ENCODE peak calls at places on chromosomes 4 and X, in seven cellular contexts. W is tibial nerve, H is ovary, F is Peyer's patch, V is K562, Y is heart left ventricle, P is endothelial cell of umbilical vein. I is an unnamed sample.
A peak's percentile ranks its signal among the peaks of the same experiment; 100 is the strongest.

GRCh38 chrX:136572030-136572429 is 40.0 kb downstream of the VGLL1 start:
- DNase-seq in W (no peak), H (no peak), F (no peak), V (no peak), Y (no peak), P (no peak), I (no peak)

GRCh38 chr4:14168919-14169318 is 541.4 kb upstream of the BOD1L1 start:
- DNase-seq in W (peak; percentile 49), H (no peak), F (peak; percentile 68), V (no peak), Y (peak; percentile 52), P (peak; percentile 93), I (peak; percentile 79)

GRCh38 chrX:97374266-97374665 is 490.6 kb downstream of the RPA4 start:
- DNase-seq in W (no peak), H (no peak), F (no peak), V (no peak), Y (no peak), P (no peak), I (no peak)

GRCh38 chr4:185787926-185788679 is 23.9 kb downstream of the SORBS2 start:
- DNase-seq in W (no peak), H (no peak), F (no peak), V (no peak), Y (no peak), P (no peak), I (no peak)

GRCh38 chr4:84091266-84091665 is 407.8 kb downstream of the NKX6-1 start:
- DNase-seq in W (no peak), H (no peak), F (no peak), V (no peak), Y (no peak), P (no peak), I (no peak)

GRCh38 chrX:81957900-81958545 is 756.1 kb downstream of the SH3BGRL start:
- DNase-seq in W (no peak), H (no peak), F (no peak), V (peak; percentile 5), Y (no peak), P (no peak), I (no peak)

GRCh38 chrX:46262299-46262698 is 282.9 kb downstream of the ZNF674 start:
- DNase-seq in W (no peak), H (no peak), F (no peak), V (no peak), Y (no peak), P (no peak), I (no peak)

GRCh38 chrX:129654652-129655546 is at the start of gene APLN:
- DNase-seq in W (peak; percentile 15), H (peak; percentile 63), F (peak; percentile 46), V (peak; percentile 37), Y (peak; percentile 61), P (peak; percentile 55), I (no peak)

GRCh38 chr4:6043843-6044242 is 25.6 kb upstream of the C4orf50 start:
- DNase-seq in W (no peak), H (no peak), F (no peak), V (no peak), Y (no peak), P (no peak), I (no peak)

GRCh38 chr4:117334451-117335188 is 249.2 kb upstream of the TRAM1L1 start:
- DNase-seq in W (no peak), H (no peak), F (no peak), V (no peak), Y (no peak), P (no peak), I (no peak)

GRCh38 chrX:115894087-115894486 is 276.5 kb upstream of the AGTR2 start:
- DNase-seq in W (no peak), H (peak; percentile 28), F (no peak), V (peak; percentile 45), Y (no peak), P (no peak), I (peak; percentile 43)

GRCh38 chrX:119870626-119871131 is 854 bp downstream of the RNF113A start:
- DNase-seq in W (no peak), H (no peak), F (peak; percentile 67), V (peak; percentile 52), Y (no peak), P (peak; percentile 44), I (no peak)

GRCh38 chr4:22932326-22932725 is 239.6 kb downstream of the GBA3 start:
- DNase-seq in W (no peak), H (no peak), F (no peak), V (no peak), Y (no peak), P (no peak), I (no peak)

GRCh38 chr4:56844817-56845580 is 23.5 kb upstream of the SPINK2 start:
- DNase-seq in W (no peak), H (no peak), F (no peak), V (no peak), Y (no peak), P (no peak), I (no peak)

GRCh38 chrX:13119386-13119785 is 75.0 kb upstream of the FAM9C start:
- DNase-seq in W (no peak), H (no peak), F (no peak), V (no peak), Y (no peak), P (peak; percentile 30), I (no peak)

GRCh38 chrX:46636223-46636622 is 62.7 kb downstream of the CHST7 start:
- DNase-seq in W (no peak), H (no peak), F (no peak), V (no peak), Y (no peak), P (no peak), I (no peak)

GRCh38 chr4:118761387-118762016 is 74.4 kb downstream of the SEC24D start:
- DNase-seq in W (no peak), H (no peak), F (no peak), V (no peak), Y (no peak), P (peak; percentile 52), I (no peak)

GRCh38 chr4:118760493-118760892 is 75.3 kb downstream of the METTL14 start:
- DNase-seq in W (no peak), H (no peak), F (no peak), V (no peak), Y (no peak), P (no peak), I (no peak)

GRCh38 chr4:118765399-118765798 is 70.5 kb downstream of the SEC24D start:
- DNase-seq in W (peak; percentile 35), H (no peak), F (no peak), V (peak; percentile 77), Y (no peak), P (peak; percentile 92), I (peak; percentile 44)

GRCh38 chr4:118762146-118762545 is 73.8 kb downstream of the SEC24D start:
- DNase-seq in W (no peak), H (no peak), F (no peak), V (no peak), Y (no peak), P (no peak), I (no peak)

GRCh38 chr4:118762753-118763477 is 73.0 kb downstream of the SEC24D start:
- DNase-seq in W (no peak), H (no peak), F (no peak), V (no peak), Y (no peak), P (no peak), I (no peak)
- H3K27ac ChIP-seq in W (peak overlapping the region; percentile 71), H (peak overlapping the region; percentile 63), F (peak overlapping the region; percentile 59), V (no peak overlapping the region), Y (peak overlapping the region; percentile 87), P (no peak overlapping the region), I (no peak overlapping the region)

GRCh38 chr4:154709550-154709949 is 34.2 kb upstream of the LRAT start:
- DNase-seq in W (no peak), H (no peak), F (no peak), V (no peak), Y (no peak), P (no peak), I (no peak)
- TF ChIP-seq POLR2A in W (no peak), H (no peak), F (no peak), V (no peak), Y (no peak), P (no peak), I (no peak)

GRCh38 chr4:152009046-152009445 is 248.2 kb upstream of the GATB start:
- DNase-seq in W (no peak), H (no peak), F (no peak), V (no peak), Y (no peak), P (no peak), I (no peak)

GRCh38 chr4:152010680-152011079 is 249.9 kb upstream of the GATB start:
- DNase-seq in W (no peak), H (no peak), F (no peak), V (no peak), Y (no peak), P (no peak), I (no peak)

GRCh38 chr4:152000518-152000917 is 239.7 kb upstream of the GATB start:
- DNase-seq in W (no peak), H (no peak), F (no peak), V (no peak), Y (no peak), P (no peak), I (no peak)

GRCh38 chr4:152007108-152007507 is 246.3 kb upstream of the GATB start:
- DNase-seq in W (no peak), H (no peak), F (no peak), V (no peak), Y (no peak), P (no peak), I (no peak)

DNA sequence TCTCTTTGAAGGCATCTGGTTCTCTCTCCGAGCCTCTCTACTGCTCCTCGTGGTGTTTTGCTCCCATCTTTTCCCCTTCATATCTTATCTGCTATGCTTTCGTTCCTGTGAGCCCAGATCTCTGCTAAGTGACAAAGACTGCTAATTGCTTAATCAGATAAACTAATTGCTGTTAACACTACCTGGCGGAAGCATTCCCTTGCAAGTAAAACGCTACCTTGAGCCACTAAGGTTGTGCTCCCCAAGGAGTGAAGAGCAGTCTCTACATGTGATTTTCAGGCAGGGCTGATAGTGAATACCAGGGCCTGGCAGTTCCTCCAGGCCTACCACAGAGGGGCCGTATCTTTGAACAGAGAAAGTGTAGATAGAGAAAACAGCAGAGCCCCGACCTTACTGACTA is 244.0 kb upstream of the GATB start:
- DNase-seq in W (no peak), H (no peak), F (no peak), V (no peak), Y (no peak), P (no peak), I (no peak)
- H3K27me3 ChIP-seq in W (no peaks in the 10 kb centered on the region), H (no peaks in the 10 kb centered on the region), F (no peaks in the 10 kb centered on the region), V (peaks cover 3% of the 10 kb centered on the region), Y (no peaks in the 10 kb centered on the region), P (peaks cover 2% of the 10 kb centered on the region), I (no peaks in the 10 kb centered on the region)

DNA sequence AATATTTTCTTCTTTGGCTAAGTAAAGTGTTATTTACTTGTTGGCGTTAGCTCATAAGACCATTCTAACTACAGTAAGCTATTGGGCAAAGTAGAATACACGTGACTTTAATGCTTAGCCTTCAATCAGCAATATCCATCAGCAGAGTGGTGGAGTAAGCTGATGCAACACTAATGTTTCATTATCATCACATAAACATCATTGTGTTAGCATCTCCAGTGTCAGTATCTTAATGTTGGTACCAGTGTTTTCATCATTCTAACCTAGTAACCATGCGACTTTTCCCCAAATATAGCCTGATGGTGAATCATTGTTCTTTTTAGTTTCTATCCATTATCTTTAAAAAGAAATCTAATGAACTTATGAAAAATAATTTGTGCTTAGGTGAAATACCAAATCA is 48.5 kb downstream of the APOOL start:
- DNase-seq in W (no peak), H (no peak), F (no peak), V (no peak), Y (no peak), P (peak; percentile 0), I (no peak)
- H3K27ac ChIP-seq in W (no peak overlapping the region), H (no peak overlapping the region), F (no peak overlapping the region), V (no peak overlapping the region), Y (no peak overlapping the region), P (peak overlapping the region; percentile 29), I (no peak overlapping the region)

I was measured in body of pancreas.